ENCODE peak calls at places on chromosomes 7 and 10, in six cellular contexts. X is lower lobe of right lung, N is breast epithelium, M is small intestine, T is psoas muscle, J is IMR-90. Z is an unnamed sample.

GRCh38 chr10:49597426-49598163 is 12.5 kb upstream of the SLC18A3 start:
- DNase-seq in X (no peak), M (no peak), N (no peak), J (no peak), T (no peak), Z (peak; percentile 28)

GRCh38 chr10:71459513-71459912 is 62.8 kb downstream of the CDH23 start:
- DNase-seq in N (no peak), X (no peak), M (no peak), J (no peak), T (no peak), Z (no peak)

GRCh38 chr10:99612167-99612831 is 7.9 kb downstream of the SLC25A28 start:
- DNase-seq in N (no peak), M (peak; percentile 63), X (no peak), T (no peak), J (peak; percentile 62), Z (no peak)

GRCh38 chr10:131556897-131557500 is 245.5 kb upstream of the TCERG1L start:
- DNase-seq in N (no peak), T (no peak), J (no peak), M (no peak), X (no peak), Z (no peak)

GRCh38 chr7:30201161-30201666 is 66.4 kb downstream of the MTURN start:
- DNase-seq in N (no peak), T (no peak), J (no peak), M (no peak), X (no peak), Z (no peak)

GRCh38 chr7:74355091-74355490 is 65.9 kb downstream of the CLIP2 start:
- DNase-seq in N (no peak), M (peak; percentile 22), X (no peak), T (no peak), J (peak; percentile 88), Z (peak; percentile 73)

GRCh38 chr10:4246881-4247358 is 461.9 kb upstream of the KLF6 start:
- DNase-seq in X (no peak), N (no peak), M (no peak), J (peak; percentile 98), T (no peak), Z (no peak)

GRCh38 chr7:16670747-16671344 is 24.9 kb downstream of the BZW2 start:
- DNase-seq in T (no peak), N (no peak), M (no peak), X (no peak), J (no peak), Z (no peak)

GRCh38 chr10:79176949-79177602 is 108.3 kb downstream of the ZMIZ1 start:
- DNase-seq in M (no peak), N (no peak), T (no peak), X (no peak), J (peak; percentile 43), Z (no peak)

GRCh38 chr10:114403545-114404161 is 649 bp downstream of the AFAP1L2 start:
- DNase-seq in J (no peak), N (no peak), X (no peak), T (no peak), M (no peak), Z (no peak)

GRCh38 chr10:27819781-27820531 is 74.3 kb upstream of the MKX start:
- DNase-seq in T (peak; percentile 50), M (no peak), J (peak; percentile 66), N (no peak), X (no peak), Z (no peak)

GRCh38 chr7:151017370-151017952 is 6.8 kb downstream of the ATG9B start:
- DNase-seq in M (no peak), J (no peak), N (no peak), T (no peak), X (no peak), Z (no peak)

GRCh38 chr10:78578929-78579328 is 489.8 kb upstream of the ZMIZ1 start:
- DNase-seq in X (peak; percentile 62), J (peak; percentile 43), T (no peak), N (no peak), M (peak; percentile 48), Z (no peak)

GRCh38 chr7:128902761-128903585 is 7.5 kb downstream of the KCP start:
- DNase-seq in N (peak; percentile 28), T (no peak), X (no peak), J (peak; percentile 8), M (peak; percentile 45), Z (peak; percentile 38)

GRCh38 chr7:120873367-120873766 is 15.4 kb upstream of the TSPAN12 start:
- DNase-seq in X (no peak), N (no peak), T (no peak), M (no peak), J (no peak), Z (no peak)

GRCh38 chr10:17428616-17429097 is 25.7 kb downstream of the ST8SIA6 start:
- DNase-seq in X (no peak), N (no peak), J (no peak), T (no peak), M (peak; percentile 21), Z (no peak)

GRCh38 chr10:114821915-114822770 is 563 bp downstream of the FHIP2A start:
- DNase-seq in J (peak; percentile 14), M (no peak), N (no peak), T (peak; percentile 58), X (peak; percentile 45), Z (no peak)

GRCh38 chr10:94403034-94403822 is 887 bp downstream of the TBC1D12 start:
- DNase-seq in T (peak; percentile 73), J (peak; percentile 67), M (peak; percentile 84), N (peak; percentile 66), X (peak; percentile 77), Z (peak; percentile 82)

GRCh38 chr10:109115179-109115578 is 808.1 kb downstream of the XPNPEP1 start:
- DNase-seq in T (no peak), J (no peak), M (no peak), X (no peak), N (no peak), Z (no peak)

GRCh38 chr10:3935141-3935540 is 150.1 kb upstream of the KLF6 start:
- DNase-seq in X (no peak), J (peak; percentile 79), N (no peak), M (peak; percentile 36), T (no peak), Z (peak; percentile 17)

GRCh38 chr7:94580601-94581000 is 71.0 kb downstream of the CASD1 start:
- DNase-seq in T (no peak), M (no peak), N (no peak), J (peak; percentile 49), X (no peak), Z (no peak)

GRCh38 chr10:100528885-100529472 is 692 bp downstream of the NDUFB8 start:
- DNase-seq in T (no peak), N (no peak), J (no peak), X (peak; percentile 46), M (no peak), Z (no peak)

GRCh38 chr10:37976880-37977203 is 395 bp upstream of the ZNF25 start:
- DNase-seq in J (no peak), N (no peak), X (no peak), M (no peak), T (no peak), Z (no peak)

GRCh38 chr7:43750016-43750887 is 8.2 kb upstream of the BLVRA start:
- DNase-seq in M (no peak), N (no peak), J (peak; percentile 65), X (no peak), T (peak; percentile 87), Z (no peak)

GRCh38 chr7:135901585-135902540 is 75.3 kb downstream of the MTPN start:
- DNase-seq in M (no peak), T (no peak), X (no peak), J (no peak), N (no peak), Z (no peak)

GRCh38 chr7:158157460-158157859 is 430.2 kb downstream of the PTPRN2 start:
- DNase-seq in J (no peak), N (no peak), M (no peak), X (no peak), T (no peak), Z (no peak)
- H3K36me3 ChIP-seq in J (no peaks in the 10 kb centered on the region), N (no peaks in the 10 kb centered on the region), M (no peaks in the 10 kb centered on the region), X (no peaks in the 10 kb centered on the region), T (no peaks in the 10 kb centered on the region), Z (no peaks in the 10 kb centered on the region)

DNA sequence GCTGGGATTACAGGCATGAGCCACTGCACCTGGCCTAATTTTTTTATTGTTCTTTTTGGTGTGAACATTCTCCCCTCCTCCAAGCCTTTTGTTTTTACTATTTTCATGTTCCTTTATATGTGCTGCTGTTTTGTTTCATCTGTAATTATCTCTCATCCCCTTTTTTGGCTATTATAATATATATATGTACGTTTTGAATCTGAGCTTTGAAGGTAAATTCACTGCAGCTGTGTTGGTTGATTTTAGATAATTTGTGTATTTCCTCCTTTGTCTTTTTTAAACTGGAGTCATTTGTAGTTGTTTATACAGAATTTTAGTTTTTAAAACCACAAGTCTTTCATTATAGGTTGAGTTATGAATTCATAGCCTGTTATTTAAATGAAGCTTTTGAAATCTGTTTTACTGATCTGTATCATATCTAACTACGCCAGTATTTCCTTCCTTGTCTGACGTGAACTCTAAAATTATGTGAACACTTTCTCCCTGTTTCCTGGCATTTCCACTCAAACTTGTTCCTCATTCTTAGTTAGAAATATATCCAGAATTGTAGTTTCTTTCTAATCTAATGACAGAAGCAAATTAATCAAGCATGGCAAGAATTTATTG is 54.9 kb downstream of the PTEN start:
- DNase-seq in X (no peak), N (no peak), T (no peak), M (no peak), J (no peak), Z (no peak)
- H3K36me3 ChIP-seq in X (no peaks in the 10 kb centered on the region), N (no peaks in the 10 kb centered on the region), T (no peaks in the 10 kb centered on the region), M (no peaks in the 10 kb centered on the region), J (peaks cover 4% of the 10 kb centered on the region), Z (peaks cover 3% of the 10 kb centered on the region)

DNA sequence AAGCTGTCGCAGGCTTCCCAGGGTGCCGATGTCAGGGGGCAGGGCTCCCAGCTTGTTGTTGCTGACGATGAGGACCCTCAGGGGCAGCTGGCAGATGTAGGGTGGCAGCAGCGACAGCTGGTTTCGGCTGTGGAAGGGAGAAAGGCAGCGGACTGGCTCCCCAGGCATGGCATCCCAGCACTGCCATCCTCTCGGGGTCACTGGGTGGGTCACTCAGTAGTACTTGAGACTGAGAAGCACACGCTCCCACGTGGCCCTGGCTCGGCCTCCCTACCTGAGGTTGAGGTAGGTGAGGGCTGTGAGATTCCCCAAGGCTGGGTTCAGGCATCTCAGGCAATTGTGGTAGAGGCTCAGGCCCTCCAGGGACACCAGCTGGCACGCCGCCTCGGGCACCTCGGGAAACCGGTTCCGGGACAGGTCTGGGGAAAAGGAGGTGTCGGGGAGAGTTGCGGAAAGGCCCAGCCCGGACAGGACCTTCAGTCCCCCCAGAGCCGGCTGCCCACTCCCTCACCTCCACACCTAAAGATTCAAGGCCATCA is 3.8 kb downstream of the LRCH4 start:
- DNase-seq in N (peak; percentile 79), M (no peak), X (peak; percentile 87), T (no peak), J (no peak), Z (no peak)
- H3K36me3 ChIP-seq in N (peaks cover 7% of the 10 kb centered on the region), M (peaks cover 17% of the 10 kb centered on the region), X (peaks cover 57% of the 10 kb centered on the region), T (peaks cover 58% of the 10 kb centered on the region), J (peaks cover 50% of the 10 kb centered on the region), Z (peaks cover 37% of the 10 kb centered on the region)

GRCh38 chr7:107596881-107597581 is 17.0 kb downstream of the BCAP29 start:
- DNase-seq in N (no peak), X (no peak), J (no peak), M (no peak), T (no peak), Z (no peak)

GRCh38 chr7:107597953-107598352 is 17.9 kb downstream of the BCAP29 start:
- DNase-seq in J (no peak), M (no peak), N (no peak), X (no peak), T (no peak), Z (no peak)

GRCh38 chr7:107600816-107601215 is 20.8 kb downstream of the BCAP29 start:
- DNase-seq in J (no peak), M (no peak), X (no peak), T (no peak), N (no peak), Z (no peak)

GRCh38 chr7:107597582-107597916 is 17.5 kb downstream of the BCAP29 start:
- DNase-seq in T (no peak), N (no peak), M (no peak), X (no peak), J (no peak), Z (no peak)

GRCh38 chr7:107599262-107599661 is 19.2 kb downstream of the BCAP29 start:
- DNase-seq in T (no peak), X (no peak), J (no peak), M (no peak), N (no peak), Z (no peak)
- H3K36me3 ChIP-seq in T (peaks cover 70% of the 10 kb centered on the region), X (peaks cover 74% of the 10 kb centered on the region), J (peaks cover 10% of the 10 kb centered on the region), M (peaks cover 3% of the 10 kb centered on the region), N (no peaks in the 10 kb centered on the region), Z (peaks cover 15% of the 10 kb centered on the region)